ENCODE peak calls at places on chromosomes 6 and 20, in four cellular contexts. One of them, this sample, is unnamed.

GRCh38 chr6:81075974-81076373 is 676.5 kb downstream of the TENT5A start:
- DNase-seq in tibial nerve: no peak
- DNase-seq in hepatocyte: peak
- DNase-seq in A549: no peak
- DNase-seq in this sample: no peak

GRCh38 chr6:44202332-44202971 is 14.3 kb upstream of the MYMX start:
- DNase-seq in A549: no peak
- DNase-seq in hepatocyte: no peak
- DNase-seq in tibial nerve: no peak
- DNase-seq in this sample: no peak

GRCh38 chr6:145705561-145705960 is 29.8 kb downstream of the EPM2A start:
- DNase-seq in tibial nerve: no peak
- DNase-seq in hepatocyte: no peak
- DNase-seq in A549: no peak
- DNase-seq in this sample: no peak

GRCh38 chr20:59149678-59150504 is 13.7 kb upstream of the ZNF831 start:
- DNase-seq in hepatocyte: peak
- DNase-seq in A549: no peak
- DNase-seq in tibial nerve: no peak
- DNase-seq in this sample: no peak

GRCh38 chr20:53032021-53033001 is 60.2 kb downstream of the TSHZ2 start:
- DNase-seq in hepatocyte: peak
- DNase-seq in tibial nerve: peak
- DNase-seq in A549: no peak
- DNase-seq in this sample: no peak

GRCh38 chr20:14341782-14342181 is 4.4 kb upstream of the FLRT3 start:
- DNase-seq in tibial nerve: no peak
- DNase-seq in hepatocyte: peak
- DNase-seq in A549: no peak
- DNase-seq in this sample: no peak

GRCh38 chr6:162856885-162857284 is 129.1 kb downstream of the PACRG start:
- DNase-seq in tibial nerve: peak
- DNase-seq in A549: peak
- DNase-seq in hepatocyte: peak
- DNase-seq in this sample: no peak

GRCh38 chr6:2839195-2839981 is 2.3 kb downstream of the SERPINB1 start:
- DNase-seq in A549: peak
- DNase-seq in hepatocyte: peak
- DNase-seq in tibial nerve: no peak
- DNase-seq in this sample: no peak

GRCh38 chr6:152206072-152206818 is 398.8 kb downstream of the ESR1 start:
- DNase-seq in A549: peak
- DNase-seq in tibial nerve: peak
- DNase-seq in hepatocyte: peak
- DNase-seq in this sample: no peak

GRCh38 chr6:134614606-134615485 is 296.9 kb upstream of the SGK1 start:
- DNase-seq in tibial nerve: no peak
- DNase-seq in hepatocyte: no peak
- DNase-seq in A549: no peak
- DNase-seq in this sample: no peak
- TF ChIP-seq CTCF in tibial nerve: no peak
- TF ChIP-seq CTCF in hepatocyte: no peak
- TF ChIP-seq CTCF in A549: no peak
- TF ChIP-seq CTCF in this sample: no peak

GRCh38 chr6:100988391-100988999 is 107.4 kb upstream of the ASCC3 start:
- DNase-seq in hepatocyte: no peak
- DNase-seq in A549: no peak
- DNase-seq in tibial nerve: no peak
- DNase-seq in this sample: no peak

DNA sequence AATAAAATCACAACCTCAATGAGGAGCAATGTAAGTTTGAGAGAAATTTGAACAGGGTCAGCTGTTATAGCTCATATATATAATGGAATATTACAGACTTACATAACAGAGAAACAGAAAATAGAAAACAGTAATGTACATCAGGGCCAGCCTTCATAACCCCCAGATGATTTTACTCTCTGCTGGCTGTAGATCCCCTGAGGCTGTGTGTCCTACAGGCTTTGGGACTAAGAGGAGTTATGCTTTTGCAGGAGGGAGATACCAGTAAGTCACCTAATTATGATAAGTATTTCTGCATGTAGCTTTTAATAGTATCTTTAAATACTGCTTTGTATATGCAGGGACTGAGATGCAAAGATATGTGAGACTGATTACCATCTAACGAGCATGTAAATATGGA is 105.8 kb upstream of the ASCC3 start:
- DNase-seq in hepatocyte: no peak
- DNase-seq in tibial nerve: no peak
- DNase-seq in A549: no peak
- DNase-seq in this sample: no peak
- TF ChIP-seq CTCF in hepatocyte: no peak
- TF ChIP-seq CTCF in tibial nerve: no peak
- TF ChIP-seq CTCF in A549: no peak
- TF ChIP-seq CTCF in this sample: no peak

DNA sequence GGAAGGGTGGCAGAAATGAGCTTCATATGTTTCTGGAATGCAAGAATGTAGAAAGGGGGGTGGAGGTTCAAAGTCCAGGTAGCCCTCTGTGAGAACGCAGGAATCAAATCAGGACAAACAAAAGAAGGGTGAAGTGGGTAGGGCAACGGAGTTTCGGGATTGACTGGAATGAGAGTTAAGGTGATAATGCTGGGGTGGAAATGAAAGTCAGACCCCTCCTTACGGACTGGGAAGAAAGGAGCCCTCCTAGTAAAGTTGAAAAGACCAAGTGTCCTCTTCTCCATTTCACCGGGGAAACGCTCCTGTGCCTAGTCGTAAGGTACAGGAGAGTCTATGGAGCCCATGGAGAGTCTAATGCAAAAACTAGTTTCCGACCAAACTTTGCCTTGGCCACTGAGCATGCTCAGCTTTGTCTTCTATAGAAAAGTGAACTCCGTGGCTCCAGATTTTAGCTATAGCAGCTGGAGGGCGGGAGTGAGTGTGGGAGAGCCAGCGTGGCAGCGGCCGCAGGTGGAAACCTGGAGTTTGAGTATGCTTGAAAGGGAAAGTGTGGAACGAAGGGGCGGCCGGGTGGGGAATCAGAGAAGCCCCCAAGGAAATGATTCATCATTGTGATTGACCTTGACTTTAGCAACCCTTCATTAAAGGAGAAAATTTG is 1.4 kb upstream of the LRRC1 start:
- DNase-seq in hepatocyte: peak
- DNase-seq in A549: peak
- DNase-seq in tibial nerve: no peak
- DNase-seq in this sample: no peak
- TF ChIP-seq CTCF in hepatocyte: no peak
- TF ChIP-seq CTCF in A549: no peak
- TF ChIP-seq CTCF in tibial nerve: no peak
- TF ChIP-seq CTCF in this sample: no peak

GRCh38 chr6:114327074-114327473 is 15.7 kb downstream of the HS3ST5 start:
- DNase-seq in tibial nerve: no peak
- DNase-seq in hepatocyte: no peak
- DNase-seq in A549: no peak
- DNase-seq in this sample: no peak
- TF ChIP-seq CTCF in tibial nerve: no peak
- TF ChIP-seq CTCF in hepatocyte: no peak
- TF ChIP-seq CTCF in A549: no peak
- TF ChIP-seq CTCF in this sample: peak

DNA sequence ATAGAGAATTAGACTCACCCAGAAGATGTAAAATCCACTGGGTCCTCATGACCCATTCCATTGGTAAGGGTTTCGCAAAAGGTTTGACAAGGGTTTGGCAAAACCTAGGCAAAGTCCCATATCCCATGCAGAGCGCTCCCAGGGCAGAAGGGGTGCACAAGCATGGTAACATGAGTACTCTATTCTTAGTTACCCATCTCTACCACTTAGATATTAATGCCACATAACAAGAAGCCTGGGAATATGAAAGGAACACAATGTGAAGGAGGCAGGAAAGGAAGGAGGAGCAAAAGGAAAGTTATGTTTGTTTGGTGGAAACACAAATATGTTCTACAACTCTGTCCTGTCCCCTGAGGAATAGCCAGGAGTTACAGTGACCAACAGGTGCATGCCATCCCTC is 163.1 kb downstream of the FAXC start:
- DNase-seq in A549: no peak
- DNase-seq in tibial nerve: no peak
- DNase-seq in hepatocyte: no peak
- DNase-seq in this sample: no peak
- TF ChIP-seq CTCF in A549: no peak
- TF ChIP-seq CTCF in tibial nerve: no peak
- TF ChIP-seq CTCF in hepatocyte: no peak
- TF ChIP-seq CTCF in this sample: no peak

DNA sequence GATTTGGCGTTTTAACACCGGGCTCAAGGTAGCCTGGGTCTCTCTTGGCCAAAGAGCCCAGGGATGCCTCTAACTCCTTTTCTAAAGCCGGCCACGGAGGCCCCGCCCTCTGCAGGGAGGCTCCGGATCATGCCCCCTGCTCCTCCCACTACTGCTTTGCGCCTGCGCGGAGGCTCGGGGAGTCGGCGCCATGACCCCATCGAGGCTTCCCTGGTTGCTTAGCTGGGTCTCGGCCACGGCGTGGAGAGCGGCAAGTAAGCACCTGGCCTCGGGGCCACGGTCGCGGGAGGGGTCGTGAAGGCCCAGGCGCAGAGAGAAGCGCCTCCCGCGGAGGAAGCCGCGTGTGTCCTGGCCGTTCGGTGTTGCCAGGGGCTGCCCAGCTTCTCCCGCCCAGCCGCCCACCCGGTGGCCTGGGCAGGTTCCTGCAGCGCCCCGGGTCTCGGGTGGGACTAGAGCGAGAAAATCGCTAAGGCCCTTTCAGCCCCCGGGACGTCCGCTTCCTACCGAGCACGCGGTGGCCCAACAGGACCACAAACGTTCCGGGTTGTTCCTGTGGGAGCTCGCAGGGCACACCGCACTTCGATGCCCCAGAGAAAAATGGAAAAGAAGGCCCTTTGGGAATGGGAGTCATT is at the start of gene SDHAF4:
- DNase-seq in hepatocyte: peak
- DNase-seq in A549: peak
- DNase-seq in tibial nerve: peak
- DNase-seq in this sample: peak
- TF ChIP-seq CTCF in hepatocyte: no peak
- TF ChIP-seq CTCF in A549: no peak
- TF ChIP-seq CTCF in tibial nerve: no peak
- TF ChIP-seq CTCF in this sample: peak